ENCODE peak calls at places on chromosomes 12 and 14, in ten cellular contexts. S, I, Q, P, Y, D, C, U, K and T are unnamed samples.

GRCh38 chr14:56590535-56590951 is 10.9 kb downstream of the TMEM260 start:
- DNase-seq in S (no peak), I (no peak), Q (no peak), P (no peak), Y (peak), D (no peak), C (no peak), U (no peak), K (no peak), T (no peak)

GRCh38 chr14:90969493-90970166 is 90.8 kb downstream of the RPS6KA5 start:
- DNase-seq in S (no peak), I (no peak), Q (no peak), P (peak), Y (peak), D (no peak), C (no peak), U (no peak), K (no peak), T (peak)

GRCh38 chr12:30614031-30614430 is 81.6 kb downstream of the IPO8 start:
- DNase-seq in S (no peak), I (no peak), Q (no peak), P (no peak), Y (peak), D (no peak), C (no peak), U (no peak), K (no peak), T (no peak)

GRCh38 chr12:31507966-31508365 is 83.0 kb downstream of the DENND5B start:
- DNase-seq in S (no peak), I (peak), Q (no peak), P (peak), Y (peak), D (no peak), C (peak), U (no peak), K (no peak), T (no peak)

GRCh38 chr12:2347137-2347843 is 294.5 kb downstream of the CACNA1C start:
- DNase-seq in S (no peak), I (no peak), Q (no peak), P (no peak), Y (no peak), D (no peak), C (no peak), U (no peak), K (no peak), T (no peak)

GRCh38 chr12:25884024-25884919 is 74.2 kb upstream of the RASSF8 start:
- DNase-seq in S (no peak), I (no peak), Q (no peak), P (no peak), Y (no peak), D (no peak), C (no peak), U (no peak), K (no peak), T (no peak)

GRCh38 chr14:61516957-61517356 is 178.4 kb upstream of the HIF1A start:
- DNase-seq in S (no peak), I (no peak), Q (no peak), P (no peak), Y (peak), D (no peak), C (peak), U (no peak), K (peak), T (no peak)

GRCh38 chr12:49565119-49565955 is 2.6 kb downstream of the MCRS1 start:
- DNase-seq in S (no peak), I (no peak), Q (no peak), P (no peak), Y (no peak), D (no peak), C (no peak), U (no peak), K (no peak), T (no peak)

GRCh38 chr14:74573421-74574091 is 38.5 kb downstream of the LTBP2 start:
- DNase-seq in S (no peak), I (peak), Q (no peak), P (peak), Y (no peak), D (no peak), C (no peak), U (no peak), K (no peak), T (no peak)

GRCh38 chr12:11513288-11513687 is 117.9 kb upstream of the PRB2 start:
- DNase-seq in S (no peak), I (no peak), Q (no peak), P (peak), Y (peak), D (peak), C (peak), U (no peak), K (no peak), T (peak)

GRCh38 chr12:104596876-104597833 is 140.4 kb downstream of the CHST11 start:
- DNase-seq in S (no peak), I (no peak), Q (no peak), P (no peak), Y (no peak), D (no peak), C (no peak), U (no peak), K (no peak), T (no peak)

GRCh38 chr12:89663577-89664357 is 44.9 kb downstream of the ATP2B1 start:
- DNase-seq in S (no peak), I (peak), Q (no peak), P (peak), Y (peak), D (no peak), C (peak), U (no peak), K (no peak), T (peak)

GRCh38 chr14:58752782-58753181 is 115.0 kb downstream of the DACT1 start:
- DNase-seq in S (no peak), I (peak), Q (peak), P (no peak), Y (peak), D (peak), C (no peak), U (peak), K (no peak), T (no peak)

GRCh38 chr12:90909069-90909676 is 45.8 kb downstream of the CCER1 start:
- DNase-seq in S (peak), I (peak), Q (no peak), P (peak), Y (peak), D (peak), C (peak), U (no peak), K (no peak), T (peak)

GRCh38 chr14:46490150-46490769 is 161.3 kb downstream of the RPL10L start:
- DNase-seq in S (no peak), I (peak), Q (no peak), P (peak), Y (no peak), D (peak), C (no peak), U (no peak), K (no peak), T (no peak)

GRCh38 chr12:42119085-42119633 is 25.5 kb downstream of the GXYLT1 start:
- DNase-seq in S (peak), I (peak), Q (no peak), P (peak), Y (peak), D (no peak), C (peak), U (no peak), K (peak), T (peak)

GRCh38 chr12:94971923-94972322 is 31.6 kb downstream of the NDUFA12 start:
- DNase-seq in S (no peak), I (no peak), Q (no peak), P (no peak), Y (no peak), D (no peak), C (no peak), U (no peak), K (no peak), T (no peak)

GRCh38 chr14:84252706-84253105 is 1277.2 kb upstream of the FLRT2 start:
- DNase-seq in S (no peak), I (no peak), Q (no peak), P (no peak), Y (no peak), D (no peak), C (no peak), U (no peak), K (no peak), T (no peak)

GRCh38 chr14:77097006-77097688 is 911 bp upstream of the CIPC start:
- DNase-seq in S (no peak), I (peak), Q (no peak), P (peak), Y (peak), D (peak), C (peak), U (no peak), K (no peak), T (peak)

GRCh38 chr14:91352101-91352500 is 65.5 kb downstream of the CCDC88C start:
- DNase-seq in S (no peak), I (no peak), Q (peak), P (peak), Y (peak), D (no peak), C (no peak), U (peak), K (no peak), T (peak)

GRCh38 chr12:47863985-47864384 is 40.8 kb downstream of the VDR start:
- DNase-seq in S (no peak), I (peak), Q (no peak), P (no peak), Y (no peak), D (peak), C (no peak), U (no peak), K (no peak), T (no peak)

GRCh38 chr12:47863467-47863866 is 41.3 kb downstream of the VDR start:
- DNase-seq in S (no peak), I (peak), Q (no peak), P (no peak), Y (no peak), D (no peak), C (no peak), U (no peak), K (no peak), T (no peak)

GRCh38 chr12:47864646-47865235 is 40.1 kb downstream of the VDR start:
- DNase-seq in S (no peak), I (no peak), Q (no peak), P (no peak), Y (no peak), D (no peak), C (no peak), U (no peak), K (no peak), T (no peak)

GRCh38 chr12:47862157-47862556 is 42.5 kb upstream of the HDAC7 start:
- DNase-seq in S (no peak), I (no peak), Q (no peak), P (no peak), Y (no peak), D (no peak), C (no peak), U (no peak), K (no peak), T (no peak)

GRCh38 chr12:47862881-47863280 is 41.9 kb downstream of the VDR start:
- DNase-seq in S (no peak), I (no peak), Q (no peak), P (no peak), Y (no peak), D (no peak), C (no peak), U (no peak), K (no peak), T (no peak)
- H3K4me3 ChIP-seq in S (no peak), I (no peak), Q (no peak), P (no peak), Y (no peak), D (no peak), C (no peak), U (no peak), K (no peak), T (no peak)

DNA sequence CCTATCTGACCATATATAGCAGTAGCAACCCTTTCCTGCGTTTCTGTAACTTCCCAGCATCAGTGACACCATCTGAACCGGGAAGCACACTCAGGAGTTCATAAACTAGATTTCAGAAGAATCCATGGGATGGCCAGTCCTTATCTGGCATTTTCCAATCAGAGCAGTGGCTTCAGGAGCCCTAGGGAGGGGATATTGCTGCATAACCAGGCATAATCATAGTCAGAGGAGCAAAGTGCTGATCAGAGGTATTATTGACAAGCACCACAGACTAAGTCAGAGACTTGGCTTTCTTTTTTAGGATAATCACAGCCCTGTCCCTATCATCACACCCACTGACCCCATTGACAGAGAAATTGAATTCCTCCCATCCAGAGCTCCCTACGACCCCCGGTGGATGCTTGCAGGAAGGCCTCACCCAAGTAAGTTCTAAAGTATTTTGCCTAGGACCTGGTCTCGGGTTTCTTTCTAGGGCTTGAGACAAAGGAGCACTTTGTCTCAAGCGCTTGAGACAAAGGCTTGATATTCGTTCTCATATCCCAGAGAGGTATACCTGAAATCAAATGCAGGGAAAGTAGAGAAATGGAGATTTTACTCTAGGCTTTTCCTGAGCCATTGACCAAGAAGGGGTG is 55.1 kb downstream of the FOXN4 start:
- DNase-seq in S (no peak), I (no peak), Q (no peak), P (no peak), Y (no peak), D (no peak), C (no peak), U (no peak), K (no peak), T (no peak)
- TF ChIP-seq CTCF in S (no peak), I (no peak), Q (no peak), P (no peak), Y (no peak), D (no peak), C (no peak), U (no peak), K (no peak), T (no peak)

GRCh38 chr12:123269395-123269892 is 2.2 kb downstream of the CDK2AP1 start:
- DNase-seq in S (no peak), I (peak), Q (peak), P (peak), Y (peak), D (peak), C (peak), U (peak), K (peak), T (peak)

GRCh38 chr12:123271182-123271491 is 519 bp downstream of the CDK2AP1 start:
- DNase-seq in S (no peak), I (peak), Q (peak), P (peak), Y (peak), D (peak), C (peak), U (peak), K (no peak), T (peak)

GRCh38 chr12:123268850-123269249 is 2.8 kb downstream of the CDK2AP1 start:
- DNase-seq in S (no peak), I (no peak), Q (no peak), P (no peak), Y (no peak), D (no peak), C (no peak), U (no peak), K (no peak), T (no peak)

GRCh38 chr12:123270380-123271181 is 1.1 kb downstream of the CDK2AP1 start:
- DNase-seq in S (no peak), I (peak), Q (peak), P (peak), Y (peak), D (peak), C (peak), U (no peak), K (peak), T (peak)

DNA sequence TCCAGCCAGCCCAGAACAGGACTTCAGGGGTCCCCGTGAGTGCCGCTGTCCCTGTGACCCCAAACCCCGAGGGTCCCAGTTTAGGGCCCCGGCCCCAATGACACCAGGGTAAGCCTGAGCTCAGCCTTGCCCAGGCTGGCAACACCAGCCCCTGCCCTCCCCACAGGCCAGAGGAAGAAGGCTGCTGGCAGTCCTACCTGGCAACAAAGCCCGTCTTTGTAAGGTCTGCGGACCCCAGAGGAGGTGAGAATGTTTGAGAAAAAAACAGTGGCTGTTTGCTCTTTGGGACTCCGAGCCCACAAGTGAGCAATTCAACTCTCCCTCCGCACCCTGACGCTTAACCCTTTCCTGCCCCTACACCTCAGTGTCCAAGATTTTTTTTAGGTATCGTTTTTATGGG is 1.7 kb downstream of the CDK2AP1 start:
- DNase-seq in S (no peak), I (no peak), Q (no peak), P (no peak), Y (no peak), D (peak), C (no peak), U (no peak), K (no peak), T (no peak)
- H3K4me3 ChIP-seq in S (peak), I (peak), Q (peak), P (peak), Y (peak), D (peak), C (peak), U (peak), K (peak), T (peak)

GRCh38 chr12:92085040-92085439 is 60.6 kb downstream of the BTG1 start:
- DNase-seq in S (no peak), I (no peak), Q (no peak), P (no peak), Y (no peak), D (no peak), C (no peak), U (no peak), K (no peak), T (no peak)
- TF ChIP-seq CTCF in S (no peak), I (no peak), Q (no peak), P (no peak), Y (no peak), D (no peak), C (no peak), U (no peak), K (no peak), T (no peak)

DNA sequence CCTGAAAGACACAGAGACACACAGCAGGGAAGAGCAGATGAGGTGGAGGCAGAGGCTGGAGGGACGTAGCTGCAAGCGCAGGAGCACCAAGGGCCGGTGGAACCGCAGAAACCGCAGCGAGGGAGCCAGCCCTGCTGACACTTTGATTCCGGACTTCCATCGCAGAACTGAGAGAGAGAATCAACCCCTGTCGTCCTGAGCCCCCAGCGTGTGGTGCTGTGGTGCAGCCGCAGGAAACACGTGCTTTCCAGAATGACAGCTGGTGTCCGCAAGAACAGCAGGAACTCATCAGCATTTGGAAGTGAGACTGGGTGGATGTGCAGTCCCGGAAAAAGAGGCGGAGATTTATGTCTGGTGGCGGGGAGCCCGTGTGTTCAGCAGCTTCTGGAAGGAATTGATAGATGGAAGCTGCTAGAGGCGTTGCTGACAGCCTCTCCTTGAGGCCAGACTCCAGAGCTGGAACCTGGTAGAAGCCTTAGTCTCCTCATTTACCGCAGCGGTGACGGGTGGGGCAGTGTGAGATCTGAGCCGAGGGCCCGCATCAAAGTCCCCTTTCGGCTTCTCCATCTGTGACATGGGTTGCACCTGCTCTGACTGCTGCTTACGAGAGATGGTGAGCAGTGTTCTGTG is 21.9 kb upstream of the KLC1 start:
- DNase-seq in S (peak), I (peak), Q (peak), P (peak), Y (peak), D (no peak), C (peak), U (peak), K (peak), T (peak)
- H3K4me3 ChIP-seq in S (peak), I (no peak), Q (no peak), P (no peak), Y (peak), D (no peak), C (no peak), U (no peak), K (no peak), T (peak)

GRCh38 chr14:31543969-31544799 is 17.0 kb upstream of the NUBPL start:
- DNase-seq in S (no peak), I (no peak), Q (no peak), P (peak), Y (peak), D (peak), C (no peak), U (no peak), K (no peak), T (peak)
- TF ChIP-seq CTCF in S (peak), I (peak), Q (no peak), P (peak), Y (peak), D (peak), C (peak), U (no peak), K (peak), T (peak)

DNA sequence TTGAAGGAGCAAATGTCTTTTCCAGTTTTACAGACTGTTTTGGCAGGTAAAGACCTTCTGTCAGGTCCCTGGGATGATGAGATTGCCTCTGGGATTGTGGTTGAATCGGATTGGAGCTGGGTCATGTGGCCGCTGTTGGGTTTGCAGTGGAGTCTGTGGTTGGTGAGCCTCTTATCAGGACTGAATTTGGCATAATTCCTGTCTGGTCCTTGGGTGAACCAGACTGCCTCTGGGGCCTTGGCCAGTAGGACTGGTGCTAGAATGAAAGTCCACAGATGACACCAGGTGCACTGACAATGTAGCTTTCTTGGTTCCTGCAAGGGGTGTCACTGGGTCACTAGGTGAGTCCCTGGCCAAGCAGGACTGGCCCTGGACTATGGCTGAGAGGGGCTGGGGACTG is 155.3 kb downstream of the TPH2 start:
- DNase-seq in S (no peak), I (no peak), Q (no peak), P (no peak), Y (no peak), D (no peak), C (no peak), U (no peak), K (no peak), T (no peak)
- H3K4me3 ChIP-seq in S (no peak), I (no peak), Q (no peak), P (no peak), Y (no peak), D (no peak), C (no peak), U (no peak), K (no peak), T (no peak)

GRCh38 chr14:93346926-93347721 is at the start of gene COX8C:
- DNase-seq in S (no peak), I (no peak), Q (no peak), P (no peak), Y (no peak), D (no peak), C (no peak), U (no peak), K (no peak), T (no peak)
- TF ChIP-seq CTCF in S (no peak), I (no peak), Q (no peak), P (no peak), Y (no peak), D (peak), C (no peak), U (no peak), K (no peak), T (peak)

DNA sequence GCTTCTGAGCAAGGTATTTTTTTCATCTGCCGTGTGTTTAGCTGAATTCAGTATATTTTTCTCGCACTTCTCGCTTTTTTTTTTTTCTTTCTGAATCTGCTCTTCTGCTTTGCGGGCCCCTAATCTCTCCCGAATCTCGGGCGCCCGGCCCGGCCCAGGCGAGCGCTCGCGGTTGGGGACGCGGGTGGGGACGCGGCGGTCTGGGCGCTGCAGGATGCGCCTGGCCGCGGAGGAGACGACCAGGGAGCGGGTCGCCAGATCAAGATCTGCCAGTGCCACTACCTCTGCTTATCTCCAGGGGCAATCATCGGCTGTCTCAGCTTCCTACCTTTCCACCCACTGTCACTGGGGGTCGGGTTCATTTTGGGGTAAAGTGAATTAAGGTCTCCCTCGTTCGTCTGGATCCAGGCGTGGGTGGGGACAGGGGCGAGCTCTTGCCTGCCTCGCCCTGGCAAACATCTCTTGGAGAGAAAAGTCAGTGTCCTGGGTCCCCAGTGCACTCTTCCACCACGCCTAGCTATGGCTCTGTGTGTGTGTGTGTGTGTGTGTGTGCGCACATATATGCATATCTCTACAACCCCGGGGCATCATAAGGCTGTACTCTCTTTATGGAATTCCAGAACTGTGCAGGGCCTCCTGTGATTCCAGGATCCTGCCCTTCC is 422.3 kb downstream of the VRK1 start:
- DNase-seq in S (no peak), I (no peak), Q (no peak), P (no peak), Y (no peak), D (no peak), C (no peak), U (no peak), K (no peak), T (no peak)
- H3K4me3 ChIP-seq in S (no peak), I (peak), Q (no peak), P (no peak), Y (no peak), D (no peak), C (no peak), U (no peak), K (peak), T (no peak)